ENCODE peak calls at places on chromosomes 5 and 9, in seven cellular contexts. One of them, this sample, is unnamed.

GRCh38 chr5:4862500-4862899 is 277.6 kb upstream of the ADAMTS16 start:
- DNase-seq in BE2C: no peak
- DNase-seq in EL: peak
- DNase-seq in natural killer cell: no peak
- DNase-seq in cardiac muscle cell: peak
- DNase-seq in stimulated activated CD8-positive, alpha-beta memory T cell treated with anti-CD3 and anti-CD28 coated beads, Interleukin-2, amount 100 ng/mL, for 1 hour: no peak
- DNase-seq in activated CD4-positive, alpha-beta memory T cell treated with anti-CD3 and anti-CD28 coated beads for 36 hours: no peak
- DNase-seq in this sample: peak

GRCh38 chr9:89328064-89328463 is 9.8 kb downstream of the SECISBP2 start:
- DNase-seq in BE2C: no peak
- DNase-seq in EL: no peak
- DNase-seq in natural killer cell: no peak
- DNase-seq in cardiac muscle cell: no peak
- DNase-seq in stimulated activated CD8-positive, alpha-beta memory T cell treated with anti-CD3 and anti-CD28 coated beads, Interleukin-2, amount 100 ng/mL, for 1 hour: no peak
- DNase-seq in activated CD4-positive, alpha-beta memory T cell treated with anti-CD3 and anti-CD28 coated beads for 36 hours: no peak
- DNase-seq in this sample: no peak

GRCh38 chr9:36461341-36461740 is 61.3 kb upstream of the RNF38 start:
- DNase-seq in BE2C: no peak
- DNase-seq in EL: no peak
- DNase-seq in natural killer cell: no peak
- DNase-seq in cardiac muscle cell: peak
- DNase-seq in stimulated activated CD8-positive, alpha-beta memory T cell treated with anti-CD3 and anti-CD28 coated beads, Interleukin-2, amount 100 ng/mL, for 1 hour: no peak
- DNase-seq in activated CD4-positive, alpha-beta memory T cell treated with anti-CD3 and anti-CD28 coated beads for 36 hours: no peak
- DNase-seq in this sample: no peak

GRCh38 chr5:165887147-165887546 is 2381.7 kb downstream of the MAT2B start:
- DNase-seq in BE2C: no peak
- DNase-seq in EL: no peak
- DNase-seq in natural killer cell: no peak
- DNase-seq in cardiac muscle cell: no peak
- DNase-seq in stimulated activated CD8-positive, alpha-beta memory T cell treated with anti-CD3 and anti-CD28 coated beads, Interleukin-2, amount 100 ng/mL, for 1 hour: no peak
- DNase-seq in activated CD4-positive, alpha-beta memory T cell treated with anti-CD3 and anti-CD28 coated beads for 36 hours: no peak
- DNase-seq in this sample: no peak

GRCh38 chr9:109771796-109772525 is 8.0 kb upstream of the PALM2AKAP2 start:
- DNase-seq in BE2C: no peak
- DNase-seq in EL: no peak
- DNase-seq in natural killer cell: no peak
- DNase-seq in cardiac muscle cell: peak
- DNase-seq in stimulated activated CD8-positive, alpha-beta memory T cell treated with anti-CD3 and anti-CD28 coated beads, Interleukin-2, amount 100 ng/mL, for 1 hour: no peak
- DNase-seq in activated CD4-positive, alpha-beta memory T cell treated with anti-CD3 and anti-CD28 coated beads for 36 hours: no peak
- DNase-seq in this sample: no peak

GRCh38 chr5:178201221-178201926 is 3.0 kb upstream of the HNRNPAB start:
- DNase-seq in BE2C: no peak
- DNase-seq in EL: peak
- DNase-seq in natural killer cell: no peak
- DNase-seq in cardiac muscle cell: peak
- DNase-seq in stimulated activated CD8-positive, alpha-beta memory T cell treated with anti-CD3 and anti-CD28 coated beads, Interleukin-2, amount 100 ng/mL, for 1 hour: no peak
- DNase-seq in activated CD4-positive, alpha-beta memory T cell treated with anti-CD3 and anti-CD28 coated beads for 36 hours: no peak
- DNase-seq in this sample: no peak

GRCh38 chr5:152542741-152543140 is 137.7 kb upstream of the NMUR2 start:
- DNase-seq in BE2C: no peak
- DNase-seq in EL: peak
- DNase-seq in natural killer cell: no peak
- DNase-seq in cardiac muscle cell: peak
- DNase-seq in stimulated activated CD8-positive, alpha-beta memory T cell treated with anti-CD3 and anti-CD28 coated beads, Interleukin-2, amount 100 ng/mL, for 1 hour: no peak
- DNase-seq in activated CD4-positive, alpha-beta memory T cell treated with anti-CD3 and anti-CD28 coated beads for 36 hours: no peak
- DNase-seq in this sample: peak

GRCh38 chr5:67032921-67033664 is 163.5 kb downstream of the CD180 start:
- DNase-seq in BE2C: no peak
- DNase-seq in EL: no peak
- DNase-seq in natural killer cell: no peak
- DNase-seq in cardiac muscle cell: peak
- DNase-seq in stimulated activated CD8-positive, alpha-beta memory T cell treated with anti-CD3 and anti-CD28 coated beads, Interleukin-2, amount 100 ng/mL, for 1 hour: no peak
- DNase-seq in activated CD4-positive, alpha-beta memory T cell treated with anti-CD3 and anti-CD28 coated beads for 36 hours: no peak
- DNase-seq in this sample: peak

GRCh38 chr9:136482046-136482792 is 621 bp downstream of the SEC16A start:
- DNase-seq in BE2C: no peak
- DNase-seq in EL: peak
- DNase-seq in natural killer cell: no peak
- DNase-seq in cardiac muscle cell: peak
- DNase-seq in stimulated activated CD8-positive, alpha-beta memory T cell treated with anti-CD3 and anti-CD28 coated beads, Interleukin-2, amount 100 ng/mL, for 1 hour: no peak
- DNase-seq in activated CD4-positive, alpha-beta memory T cell treated with anti-CD3 and anti-CD28 coated beads for 36 hours: peak
- DNase-seq in this sample: peak

GRCh38 chr9:121272401-121272948 is 4.5 kb downstream of the GSN start:
- DNase-seq in BE2C: no peak
- DNase-seq in EL: no peak
- DNase-seq in natural killer cell: no peak
- DNase-seq in cardiac muscle cell: no peak
- DNase-seq in stimulated activated CD8-positive, alpha-beta memory T cell treated with anti-CD3 and anti-CD28 coated beads, Interleukin-2, amount 100 ng/mL, for 1 hour: no peak
- DNase-seq in activated CD4-positive, alpha-beta memory T cell treated with anti-CD3 and anti-CD28 coated beads for 36 hours: no peak
- DNase-seq in this sample: no peak

GRCh38 chr9:110126986-110127864 is 80.7 kb downstream of the C9orf152 start:
- DNase-seq in BE2C: no peak
- DNase-seq in EL: peak
- DNase-seq in natural killer cell: no peak
- DNase-seq in cardiac muscle cell: peak
- DNase-seq in stimulated activated CD8-positive, alpha-beta memory T cell treated with anti-CD3 and anti-CD28 coated beads, Interleukin-2, amount 100 ng/mL, for 1 hour: no peak
- DNase-seq in activated CD4-positive, alpha-beta memory T cell treated with anti-CD3 and anti-CD28 coated beads for 36 hours: no peak
- DNase-seq in this sample: no peak

GRCh38 chr9:132802121-132802795 is 75.8 kb downstream of the AK8 start:
- DNase-seq in BE2C: no peak
- DNase-seq in EL: no peak
- DNase-seq in natural killer cell: no peak
- DNase-seq in cardiac muscle cell: no peak
- DNase-seq in stimulated activated CD8-positive, alpha-beta memory T cell treated with anti-CD3 and anti-CD28 coated beads, Interleukin-2, amount 100 ng/mL, for 1 hour: no peak
- DNase-seq in activated CD4-positive, alpha-beta memory T cell treated with anti-CD3 and anti-CD28 coated beads for 36 hours: no peak
- DNase-seq in this sample: no peak

GRCh38 chr9:130124471-130124870 is 47.7 kb upstream of the NCS1 start:
- DNase-seq in BE2C: no peak
- DNase-seq in EL: no peak
- DNase-seq in natural killer cell: no peak
- DNase-seq in cardiac muscle cell: no peak
- DNase-seq in stimulated activated CD8-positive, alpha-beta memory T cell treated with anti-CD3 and anti-CD28 coated beads, Interleukin-2, amount 100 ng/mL, for 1 hour: no peak
- DNase-seq in activated CD4-positive, alpha-beta memory T cell treated with anti-CD3 and anti-CD28 coated beads for 36 hours: no peak
- DNase-seq in this sample: no peak

This sample was measured in MV-4-11.